ENCODE peak calls at places on chromosomes 16 and 17, in five cellular contexts. One of them, this sample, is unnamed.

GRCh38 chr17:1882836-1883235 is 53.0 kb downstream of the RPA1 start:
- DNase-seq in T-helper 2 cell: no peak
- DNase-seq in HFFc6: peak
- DNase-seq in stimulated activated CD8-positive, alpha-beta memory T cell treated with anti-CD3 and anti-CD28 coated beads, Interleukin-7, amount 100 ng/mL, for 1 hour: no peak
- DNase-seq in activated naive CD8-positive, alpha-beta T cell treated with anti-CD3 and anti-CD28 coated beads, Interleukin-2, amount 50 U/mL, for 24 hours: peak
- DNase-seq in this sample: peak

GRCh38 chr17:18976201-18976600 is 24.2 kb downstream of the SLC5A10 start:
- DNase-seq in T-helper 2 cell: no peak
- DNase-seq in HFFc6: no peak
- DNase-seq in stimulated activated CD8-positive, alpha-beta memory T cell treated with anti-CD3 and anti-CD28 coated beads, Interleukin-7, amount 100 ng/mL, for 1 hour: no peak
- DNase-seq in activated naive CD8-positive, alpha-beta T cell treated with anti-CD3 and anti-CD28 coated beads, Interleukin-2, amount 50 U/mL, for 24 hours: no peak
- DNase-seq in this sample: no peak

GRCh38 chr17:39722104-39722503 is 8.2 kb downstream of the MIEN1 start:
- DNase-seq in T-helper 2 cell: no peak
- DNase-seq in HFFc6: no peak
- DNase-seq in stimulated activated CD8-positive, alpha-beta memory T cell treated with anti-CD3 and anti-CD28 coated beads, Interleukin-7, amount 100 ng/mL, for 1 hour: no peak
- DNase-seq in activated naive CD8-positive, alpha-beta T cell treated with anti-CD3 and anti-CD28 coated beads, Interleukin-2, amount 50 U/mL, for 24 hours: no peak
- DNase-seq in this sample: no peak

GRCh38 chr17:16304832-16305231 is 48.4 kb downstream of the CENPV start:
- DNase-seq in T-helper 2 cell: no peak
- DNase-seq in HFFc6: no peak
- DNase-seq in stimulated activated CD8-positive, alpha-beta memory T cell treated with anti-CD3 and anti-CD28 coated beads, Interleukin-7, amount 100 ng/mL, for 1 hour: no peak
- DNase-seq in activated naive CD8-positive, alpha-beta T cell treated with anti-CD3 and anti-CD28 coated beads, Interleukin-2, amount 50 U/mL, for 24 hours: peak
- DNase-seq in this sample: no peak

GRCh38 chr17:80964859-80965580 is 26.6 kb upstream of the CHMP6 start:
- DNase-seq in T-helper 2 cell: no peak
- DNase-seq in HFFc6: no peak
- DNase-seq in stimulated activated CD8-positive, alpha-beta memory T cell treated with anti-CD3 and anti-CD28 coated beads, Interleukin-7, amount 100 ng/mL, for 1 hour: no peak
- DNase-seq in activated naive CD8-positive, alpha-beta T cell treated with anti-CD3 and anti-CD28 coated beads, Interleukin-2, amount 50 U/mL, for 24 hours: no peak
- DNase-seq in this sample: no peak

GRCh38 chr16:17423195-17423594 is 47.6 kb downstream of the XYLT1 start:
- DNase-seq in T-helper 2 cell: no peak
- DNase-seq in HFFc6: no peak
- DNase-seq in stimulated activated CD8-positive, alpha-beta memory T cell treated with anti-CD3 and anti-CD28 coated beads, Interleukin-7, amount 100 ng/mL, for 1 hour: no peak
- DNase-seq in activated naive CD8-positive, alpha-beta T cell treated with anti-CD3 and anti-CD28 coated beads, Interleukin-2, amount 50 U/mL, for 24 hours: no peak
- DNase-seq in this sample: no peak

GRCh38 chr16:52584354-52584840 is 37.5 kb upstream of the TOX3 start:
- DNase-seq in T-helper 2 cell: no peak
- DNase-seq in HFFc6: no peak
- DNase-seq in stimulated activated CD8-positive, alpha-beta memory T cell treated with anti-CD3 and anti-CD28 coated beads, Interleukin-7, amount 100 ng/mL, for 1 hour: no peak
- DNase-seq in activated naive CD8-positive, alpha-beta T cell treated with anti-CD3 and anti-CD28 coated beads, Interleukin-2, amount 50 U/mL, for 24 hours: no peak
- DNase-seq in this sample: no peak

GRCh38 chr17:52120465-52120864 is 38.0 kb downstream of the CA10 start:
- DNase-seq in T-helper 2 cell: no peak
- DNase-seq in HFFc6: no peak
- DNase-seq in stimulated activated CD8-positive, alpha-beta memory T cell treated with anti-CD3 and anti-CD28 coated beads, Interleukin-7, amount 100 ng/mL, for 1 hour: no peak
- DNase-seq in activated naive CD8-positive, alpha-beta T cell treated with anti-CD3 and anti-CD28 coated beads, Interleukin-2, amount 50 U/mL, for 24 hours: no peak
- DNase-seq in this sample: no peak

GRCh38 chr16:73058616-73059409 is 10.9 kb upstream of the ZFHX3 start:
- DNase-seq in T-helper 2 cell: no peak
- DNase-seq in HFFc6: no peak
- DNase-seq in stimulated activated CD8-positive, alpha-beta memory T cell treated with anti-CD3 and anti-CD28 coated beads, Interleukin-7, amount 100 ng/mL, for 1 hour: no peak
- DNase-seq in activated naive CD8-positive, alpha-beta T cell treated with anti-CD3 and anti-CD28 coated beads, Interleukin-2, amount 50 U/mL, for 24 hours: peak
- DNase-seq in this sample: peak

GRCh38 chr16:28589930-28590329 is 6.9 kb downstream of the SULT1A2 start:
- DNase-seq in T-helper 2 cell: no peak
- DNase-seq in HFFc6: no peak
- DNase-seq in stimulated activated CD8-positive, alpha-beta memory T cell treated with anti-CD3 and anti-CD28 coated beads, Interleukin-7, amount 100 ng/mL, for 1 hour: no peak
- DNase-seq in activated naive CD8-positive, alpha-beta T cell treated with anti-CD3 and anti-CD28 coated beads, Interleukin-2, amount 50 U/mL, for 24 hours: no peak
- DNase-seq in this sample: no peak

GRCh38 chr17:72501404-72502110 is 380.7 kb downstream of the SOX9 start:
- DNase-seq in T-helper 2 cell: no peak
- DNase-seq in HFFc6: no peak
- DNase-seq in stimulated activated CD8-positive, alpha-beta memory T cell treated with anti-CD3 and anti-CD28 coated beads, Interleukin-7, amount 100 ng/mL, for 1 hour: no peak
- DNase-seq in activated naive CD8-positive, alpha-beta T cell treated with anti-CD3 and anti-CD28 coated beads, Interleukin-2, amount 50 U/mL, for 24 hours: no peak
- DNase-seq in this sample: no peak

GRCh38 chr16:62751218-62751617 is 715.0 kb upstream of the CDH8 start:
- DNase-seq in T-helper 2 cell: no peak
- DNase-seq in HFFc6: no peak
- DNase-seq in stimulated activated CD8-positive, alpha-beta memory T cell treated with anti-CD3 and anti-CD28 coated beads, Interleukin-7, amount 100 ng/mL, for 1 hour: no peak
- DNase-seq in activated naive CD8-positive, alpha-beta T cell treated with anti-CD3 and anti-CD28 coated beads, Interleukin-2, amount 50 U/mL, for 24 hours: no peak
- DNase-seq in this sample: no peak

GRCh38 chr16:66278604-66279262 is 87.8 kb upstream of the CDH5 start:
- DNase-seq in T-helper 2 cell: no peak
- DNase-seq in HFFc6: no peak
- DNase-seq in stimulated activated CD8-positive, alpha-beta memory T cell treated with anti-CD3 and anti-CD28 coated beads, Interleukin-7, amount 100 ng/mL, for 1 hour: no peak
- DNase-seq in activated naive CD8-positive, alpha-beta T cell treated with anti-CD3 and anti-CD28 coated beads, Interleukin-2, amount 50 U/mL, for 24 hours: no peak
- DNase-seq in this sample: no peak

GRCh38 chr16:84839956-84840355 is 20.2 kb downstream of the CRISPLD2 start:
- DNase-seq in T-helper 2 cell: no peak
- DNase-seq in HFFc6: peak
- DNase-seq in stimulated activated CD8-positive, alpha-beta memory T cell treated with anti-CD3 and anti-CD28 coated beads, Interleukin-7, amount 100 ng/mL, for 1 hour: no peak
- DNase-seq in activated naive CD8-positive, alpha-beta T cell treated with anti-CD3 and anti-CD28 coated beads, Interleukin-2, amount 50 U/mL, for 24 hours: no peak
- DNase-seq in this sample: no peak

GRCh38 chr17:40480501-40481003 is 20.9 kb downstream of the TNS4 start:
- DNase-seq in T-helper 2 cell: peak
- DNase-seq in HFFc6: peak
- DNase-seq in stimulated activated CD8-positive, alpha-beta memory T cell treated with anti-CD3 and anti-CD28 coated beads, Interleukin-7, amount 100 ng/mL, for 1 hour: peak
- DNase-seq in activated naive CD8-positive, alpha-beta T cell treated with anti-CD3 and anti-CD28 coated beads, Interleukin-2, amount 50 U/mL, for 24 hours: peak
- DNase-seq in this sample: peak

GRCh38 chr16:13977177-13977576 is 57.2 kb downstream of the ERCC4 start:
- DNase-seq in T-helper 2 cell: no peak
- DNase-seq in HFFc6: no peak
- DNase-seq in stimulated activated CD8-positive, alpha-beta memory T cell treated with anti-CD3 and anti-CD28 coated beads, Interleukin-7, amount 100 ng/mL, for 1 hour: no peak
- DNase-seq in activated naive CD8-positive, alpha-beta T cell treated with anti-CD3 and anti-CD28 coated beads, Interleukin-2, amount 50 U/mL, for 24 hours: no peak
- DNase-seq in this sample: no peak

GRCh38 chr16:87628940-87629339 is 26.6 kb downstream of the JPH3 start:
- DNase-seq in T-helper 2 cell: no peak
- DNase-seq in HFFc6: peak
- DNase-seq in stimulated activated CD8-positive, alpha-beta memory T cell treated with anti-CD3 and anti-CD28 coated beads, Interleukin-7, amount 100 ng/mL, for 1 hour: no peak
- DNase-seq in activated naive CD8-positive, alpha-beta T cell treated with anti-CD3 and anti-CD28 coated beads, Interleukin-2, amount 50 U/mL, for 24 hours: no peak
- DNase-seq in this sample: no peak

GRCh38 chr17:8288336-8289102 is at the start of gene RANGRF:
- DNase-seq in T-helper 2 cell: peak
- DNase-seq in HFFc6: peak
- DNase-seq in stimulated activated CD8-positive, alpha-beta memory T cell treated with anti-CD3 and anti-CD28 coated beads, Interleukin-7, amount 100 ng/mL, for 1 hour: peak
- DNase-seq in activated naive CD8-positive, alpha-beta T cell treated with anti-CD3 and anti-CD28 coated beads, Interleukin-2, amount 50 U/mL, for 24 hours: peak
- DNase-seq in this sample: peak

GRCh38 chr16:3716831-3717234 is 491 bp downstream of the TRAP1 start:
- DNase-seq in T-helper 2 cell: no peak
- DNase-seq in HFFc6: no peak
- DNase-seq in stimulated activated CD8-positive, alpha-beta memory T cell treated with anti-CD3 and anti-CD28 coated beads, Interleukin-7, amount 100 ng/mL, for 1 hour: no peak
- DNase-seq in activated naive CD8-positive, alpha-beta T cell treated with anti-CD3 and anti-CD28 coated beads, Interleukin-2, amount 50 U/mL, for 24 hours: peak
- DNase-seq in this sample: peak

GRCh38 chr17:9513266-9513665 is 62.4 kb downstream of the STX8 start:
- DNase-seq in T-helper 2 cell: no peak
- DNase-seq in HFFc6: no peak
- DNase-seq in stimulated activated CD8-positive, alpha-beta memory T cell treated with anti-CD3 and anti-CD28 coated beads, Interleukin-7, amount 100 ng/mL, for 1 hour: no peak
- DNase-seq in activated naive CD8-positive, alpha-beta T cell treated with anti-CD3 and anti-CD28 coated beads, Interleukin-2, amount 50 U/mL, for 24 hours: no peak
- DNase-seq in this sample: no peak

GRCh38 chr17:56653877-56654276 is 60.4 kb downstream of the NOG start:
- DNase-seq in T-helper 2 cell: no peak
- DNase-seq in HFFc6: peak
- DNase-seq in stimulated activated CD8-positive, alpha-beta memory T cell treated with anti-CD3 and anti-CD28 coated beads, Interleukin-7, amount 100 ng/mL, for 1 hour: no peak
- DNase-seq in activated naive CD8-positive, alpha-beta T cell treated with anti-CD3 and anti-CD28 coated beads, Interleukin-2, amount 50 U/mL, for 24 hours: peak
- DNase-seq in this sample: peak

GRCh38 chr17:41522301-41523224 is 3.9 kb upstream of the KRT15 start:
- DNase-seq in T-helper 2 cell: no peak
- DNase-seq in HFFc6: no peak
- DNase-seq in stimulated activated CD8-positive, alpha-beta memory T cell treated with anti-CD3 and anti-CD28 coated beads, Interleukin-7, amount 100 ng/mL, for 1 hour: no peak
- DNase-seq in activated naive CD8-positive, alpha-beta T cell treated with anti-CD3 and anti-CD28 coated beads, Interleukin-2, amount 50 U/mL, for 24 hours: no peak
- DNase-seq in this sample: no peak

GRCh38 chr16:12303649-12304048 is 327.1 kb downstream of the SNX29 start:
- DNase-seq in T-helper 2 cell: no peak
- DNase-seq in HFFc6: no peak
- DNase-seq in stimulated activated CD8-positive, alpha-beta memory T cell treated with anti-CD3 and anti-CD28 coated beads, Interleukin-7, amount 100 ng/mL, for 1 hour: no peak
- DNase-seq in activated naive CD8-positive, alpha-beta T cell treated with anti-CD3 and anti-CD28 coated beads, Interleukin-2, amount 50 U/mL, for 24 hours: no peak
- DNase-seq in this sample: no peak

GRCh38 chr17:44279586-44280344 is 11.8 kb upstream of the SLC4A1 start:
- DNase-seq in T-helper 2 cell: no peak
- DNase-seq in HFFc6: peak
- DNase-seq in stimulated activated CD8-positive, alpha-beta memory T cell treated with anti-CD3 and anti-CD28 coated beads, Interleukin-7, amount 100 ng/mL, for 1 hour: no peak
- DNase-seq in activated naive CD8-positive, alpha-beta T cell treated with anti-CD3 and anti-CD28 coated beads, Interleukin-2, amount 50 U/mL, for 24 hours: peak
- DNase-seq in this sample: no peak

GRCh38 chr17:6028294-6028693 is 41.9 kb upstream of the WSCD1 start:
- DNase-seq in T-helper 2 cell: no peak
- DNase-seq in HFFc6: no peak
- DNase-seq in stimulated activated CD8-positive, alpha-beta memory T cell treated with anti-CD3 and anti-CD28 coated beads, Interleukin-7, amount 100 ng/mL, for 1 hour: no peak
- DNase-seq in activated naive CD8-positive, alpha-beta T cell treated with anti-CD3 and anti-CD28 coated beads, Interleukin-2, amount 50 U/mL, for 24 hours: no peak
- DNase-seq in this sample: no peak

GRCh38 chr16:71709231-71709781 is 15.2 kb downstream of the PHLPP2 start:
- DNase-seq in T-helper 2 cell: no peak
- DNase-seq in HFFc6: peak
- DNase-seq in stimulated activated CD8-positive, alpha-beta memory T cell treated with anti-CD3 and anti-CD28 coated beads, Interleukin-7, amount 100 ng/mL, for 1 hour: no peak
- DNase-seq in activated naive CD8-positive, alpha-beta T cell treated with anti-CD3 and anti-CD28 coated beads, Interleukin-2, amount 50 U/mL, for 24 hours: no peak
- DNase-seq in this sample: no peak

GRCh38 chr16:27973678-27974077 is 89.8 kb downstream of the GSG1L start:
- DNase-seq in T-helper 2 cell: no peak
- DNase-seq in HFFc6: no peak
- DNase-seq in stimulated activated CD8-positive, alpha-beta memory T cell treated with anti-CD3 and anti-CD28 coated beads, Interleukin-7, amount 100 ng/mL, for 1 hour: no peak
- DNase-seq in activated naive CD8-positive, alpha-beta T cell treated with anti-CD3 and anti-CD28 coated beads, Interleukin-2, amount 50 U/mL, for 24 hours: no peak
- DNase-seq in this sample: no peak

GRCh38 chr17:65131946-65132345 is 5.2 kb upstream of the RGS9 start:
- DNase-seq in T-helper 2 cell: no peak
- DNase-seq in HFFc6: peak
- DNase-seq in stimulated activated CD8-positive, alpha-beta memory T cell treated with anti-CD3 and anti-CD28 coated beads, Interleukin-7, amount 100 ng/mL, for 1 hour: no peak
- DNase-seq in activated naive CD8-positive, alpha-beta T cell treated with anti-CD3 and anti-CD28 coated beads, Interleukin-2, amount 50 U/mL, for 24 hours: no peak
- DNase-seq in this sample: no peak

GRCh38 chr16:24988137-24988535 is 27.0 kb downstream of the ARHGAP17 start:
- DNase-seq in T-helper 2 cell: no peak
- DNase-seq in HFFc6: peak
- DNase-seq in stimulated activated CD8-positive, alpha-beta memory T cell treated with anti-CD3 and anti-CD28 coated beads, Interleukin-7, amount 100 ng/mL, for 1 hour: no peak
- DNase-seq in activated naive CD8-positive, alpha-beta T cell treated with anti-CD3 and anti-CD28 coated beads, Interleukin-2, amount 50 U/mL, for 24 hours: no peak
- DNase-seq in this sample: no peak

GRCh38 chr17:59842901-59843652 is 49.7 kb downstream of the TUBD1 start:
- DNase-seq in T-helper 2 cell: no peak
- DNase-seq in HFFc6: peak
- DNase-seq in stimulated activated CD8-positive, alpha-beta memory T cell treated with anti-CD3 and anti-CD28 coated beads, Interleukin-7, amount 100 ng/mL, for 1 hour: no peak
- DNase-seq in activated naive CD8-positive, alpha-beta T cell treated with anti-CD3 and anti-CD28 coated beads, Interleukin-2, amount 50 U/mL, for 24 hours: peak
- DNase-seq in this sample: peak

GRCh38 chr16:84406006-84406963 is 37.9 kb downstream of the ATP2C2 start:
- DNase-seq in T-helper 2 cell: no peak
- DNase-seq in HFFc6: no peak
- DNase-seq in stimulated activated CD8-positive, alpha-beta memory T cell treated with anti-CD3 and anti-CD28 coated beads, Interleukin-7, amount 100 ng/mL, for 1 hour: no peak
- DNase-seq in activated naive CD8-positive, alpha-beta T cell treated with anti-CD3 and anti-CD28 coated beads, Interleukin-2, amount 50 U/mL, for 24 hours: no peak
- DNase-seq in this sample: no peak